ENCODE peak calls at places on chromosomes 11 and 22, in ten cellular contexts. Q is GM12878; T is adrenal gland; V is CD8-positive, alpha-beta memory T cell; S is K562; O is CD4-positive, CD25-positive, alpha-beta regulatory T cell; G is right cardiac atrium; B is upper lobe of left lung; N is aorta; J is astrocyte. A is an unnamed sample.

GRCh38 chr11:10325398-10326079 is 20.7 kb downstream of the ADM start:
- DNase-seq in Q (no peak), J (peak; percentile 91), N (no peak), V (no peak), G (no peak), B (no peak), O (no peak), T (no peak), S (no peak), A (peak; percentile 60)

GRCh38 chr22:27835446-27835845 is 33.9 kb upstream of the MN1 start:
- DNase-seq in S (no peak), Q (no peak), J (peak; percentile 52), N (no peak), T (no peak), V (no peak), O (no peak), B (no peak), G (no peak), A (no peak)

GRCh38 chr11:65810046-65810868 is 23.4 kb downstream of the OVOL1 start:
- DNase-seq in T (no peak), B (no peak), Q (no peak), O (peak; percentile 51), N (no peak), S (no peak), J (no peak), G (no peak), V (no peak), A (no peak)

GRCh38 chr11:9803685-9804413 is 140.0 kb downstream of the SWAP70 start:
- DNase-seq in T (no peak), V (no peak), G (no peak), N (no peak), J (peak; percentile 57), O (no peak), S (no peak), Q (no peak), B (no peak), A (peak; percentile 37)

GRCh38 chr22:18001040-18001893 is 23.1 kb downstream of the MICAL3 start:
- DNase-seq in J (peak; percentile 97), V (peak; percentile 48), G (peak; percentile 92), Q (peak; percentile 75), N (peak; percentile 96), T (peak; percentile 95), B (peak; percentile 96), S (peak; percentile 99), O (peak; percentile 92), A (peak; percentile 92)

GRCh38 chr11:122362381-122362780 is 246.4 kb upstream of the BLID start:
- DNase-seq in Q (no peak), J (no peak), B (no peak), V (no peak), T (no peak), O (no peak), S (no peak), N (no peak), G (no peak), A (no peak)

GRCh38 chr11:112320668-112321067 is 60.0 kb upstream of the PLET1 start:
- DNase-seq in Q (no peak), O (no peak), B (no peak), N (peak; percentile 89), G (peak; percentile 77), S (no peak), J (peak; percentile 86), T (peak; percentile 44), V (no peak), A (no peak)

GRCh38 chr11:131037873-131038272 is 121.6 kb upstream of the SNX19 start:
- DNase-seq in V (no peak), T (no peak), B (no peak), G (no peak), Q (no peak), J (no peak), S (no peak), N (no peak), O (no peak), A (no peak)

GRCh38 chr22:17939011-17939410 is 85.3 kb downstream of the MICAL3 start:
- DNase-seq in B (no peak), Q (no peak), J (no peak), T (peak; percentile 76), N (no peak), S (no peak), G (no peak), O (no peak), V (no peak), A (no peak)

GRCh38 chr11:34327804-34328631 is 29.8 kb downstream of the ABTB2 start:
- DNase-seq in B (no peak), T (no peak), S (no peak), G (peak; percentile 72), Q (no peak), N (no peak), O (no peak), V (no peak), J (no peak), A (no peak)

GRCh38 chr11:2837096-2837601 is 48.4 kb downstream of the CDKN1C start:
- DNase-seq in G (peak; percentile 90), Q (no peak), B (no peak), T (peak; percentile 54), V (no peak), O (no peak), N (peak; percentile 87), S (peak; percentile 85), J (no peak), A (no peak)

GRCh38 chr11:123580557-123581275 is 73.7 kb downstream of the SCN3B start:
- DNase-seq in B (peak; percentile 87), G (peak; percentile 41), N (peak; percentile 84), V (peak; percentile 48), J (no peak), T (no peak), O (peak; percentile 72), S (peak; percentile 89), Q (no peak), A (no peak)

GRCh38 chr11:13222285-13222684 is 55.3 kb upstream of the BMAL1 start:
- DNase-seq in Q (no peak), B (no peak), G (no peak), T (no peak), J (peak; percentile 42), O (no peak), N (no peak), V (no peak), S (no peak), A (no peak)

GRCh38 chr22:19507534-19507861 is 16.7 kb downstream of the CLDN5 start:
- DNase-seq in T (no peak), V (no peak), G (no peak), J (no peak), B (no peak), Q (no peak), S (no peak), N (no peak), O (no peak), A (no peak)

GRCh38 chr11:100080401-100080800 is 606.7 kb upstream of the ARHGAP42 start:
- DNase-seq in Q (no peak), O (no peak), T (no peak), N (no peak), G (no peak), V (no peak), B (no peak), J (no peak), S (no peak), A (no peak)

GRCh38 chr11:66231561-66231960 is 36.9 kb upstream of the RAB1B start:
- DNase-seq in N (no peak), J (no peak), V (no peak), B (no peak), S (no peak), Q (no peak), T (no peak), O (no peak), G (no peak), A (no peak)

GRCh38 chr11:114165326-114166230 is 106.1 kb downstream of the ZBTB16 start:
- DNase-seq in J (no peak), S (no peak), G (no peak), N (peak; percentile 15), B (no peak), T (no peak), Q (no peak), V (no peak), O (no peak), A (no peak)

GRCh38 chr11:93630037-93630436 is 31.4 kb upstream of the CEP295 start:
- DNase-seq in O (no peak), J (no peak), S (no peak), V (no peak), Q (no peak), G (no peak), B (no peak), N (no peak), T (no peak), A (no peak)
- H3K27me3 ChIP-seq in O (peaks cover 6% of the 10 kb centered on the region), J (peaks cover 2% of the 10 kb centered on the region), S (peaks cover 9% of the 10 kb centered on the region), V (no peaks in the 10 kb centered on the region), Q (peaks cover 1% of the 10 kb centered on the region), G (no peaks in the 10 kb centered on the region), B (no peaks in the 10 kb centered on the region), N (no peaks in the 10 kb centered on the region), T (no peaks in the 10 kb centered on the region), A (no peaks in the 10 kb centered on the region)

GRCh38 chr11:83521647-83522596 is 235.8 kb upstream of the CCDC90B start:
- DNase-seq in G (no peak), N (no peak), J (no peak), S (no peak), O (no peak), Q (no peak), V (no peak), B (no peak), T (no peak), A (no peak)
- H3K9me3 ChIP-seq in G (no peaks in the 10 kb centered on the region), N (peaks cover 6% of the 10 kb centered on the region), J (no peaks in the 10 kb centered on the region), S (no peaks in the 10 kb centered on the region), O (no peaks in the 10 kb centered on the region), Q (no peaks in the 10 kb centered on the region), V (no peaks in the 10 kb centered on the region), B (no peaks in the 10 kb centered on the region), T (no peaks in the 10 kb centered on the region), A (no peaks in the 10 kb centered on the region)

GRCh38 chr11:30984442-30984816 is 385.1 kb downstream of the DCDC1 start:
- DNase-seq in V (no peak), T (peak; percentile 70), O (no peak), S (no peak), B (no peak), N (no peak), G (no peak), J (peak; percentile 66), Q (no peak), A (no peak)

GRCh38 chr11:30987819-30988218 is 381.7 kb downstream of the DCDC1 start:
- DNase-seq in N (no peak), J (no peak), S (no peak), O (no peak), Q (no peak), T (no peak), V (no peak), G (no peak), B (no peak), A (no peak)

GRCh38 chr11:30984827-30985226 is 384.7 kb downstream of the DCDC1 start:
- DNase-seq in G (no peak), N (no peak), O (no peak), T (no peak), V (no peak), Q (no peak), J (peak; percentile 42), S (no peak), B (no peak), A (no peak)

GRCh38 chr11:30983810-30984441 is 385.6 kb downstream of the DCDC1 start:
- DNase-seq in J (no peak), V (no peak), Q (no peak), N (no peak), S (no peak), O (no peak), B (no peak), T (no peak), G (no peak), A (no peak)

GRCh38 chr11:30983143-30983542 is 386.4 kb downstream of the DCDC1 start:
- DNase-seq in N (no peak), J (no peak), T (no peak), B (no peak), Q (no peak), G (no peak), V (no peak), S (no peak), O (no peak), A (no peak)
- H3K4me3 ChIP-seq in N (no peak overlapping the region), J (no peak overlapping the region), T (no peak overlapping the region), B (no peak overlapping the region), Q (no peak overlapping the region), G (no peak overlapping the region), V (no peak overlapping the region), S (no peak overlapping the region), O (no peak overlapping the region), A (no peak overlapping the region)

GRCh38 chr11:106624377-106624776 is 393.9 kb downstream of the GUCY1A2 start:
- DNase-seq in G (no peak), T (no peak), S (no peak), J (peak; percentile 15), O (no peak), Q (no peak), V (no peak), N (no peak), B (no peak), A (no peak)
- H3K27me3 ChIP-seq in G (no peaks in the 10 kb centered on the region), T (no peaks in the 10 kb centered on the region), S (no peaks in the 10 kb centered on the region), J (no peaks in the 10 kb centered on the region), O (no peaks in the 10 kb centered on the region), Q (no peaks in the 10 kb centered on the region), V (no peaks in the 10 kb centered on the region), N (no peaks in the 10 kb centered on the region), B (no peaks in the 10 kb centered on the region), A (no peaks in the 10 kb centered on the region)

A was measured in MG63.